ENCODE peak calls at places on chromosomes 3 and 15, in ten cellular contexts. L is GM12864, A is mammary epithelial cell, R is IMR-90, O is A549, J is brain microvascular endothelial cell, W is thyroid gland, X is GM20000, H is stomach, F is lower leg skin. Y is an unnamed sample.

GRCh38 chr3:106740116-106740515 is 637.1 kb upstream of the CCDC54 start:
- DNase-seq in L (no peak), A (no peak), R (no peak), O (no peak), J (no peak), W (no peak), X (no peak), H (no peak), F (no peak), Y (no peak)

GRCh38 chr15:40075298-40076044 is 33.2 kb downstream of the BMF start:
- DNase-seq in L (no peak), A (no peak), R (no peak), O (no peak), J (no peak), W (peak), X (no peak), H (peak), F (no peak), Y (no peak)

GRCh38 chr3:178097576-178097975 is 438.7 kb upstream of the KCNMB2 start:
- DNase-seq in L (no peak), A (peak), R (peak), O (peak), J (peak), W (no peak), X (no peak), H (no peak), F (peak), Y (no peak)

GRCh38 chr15:70045045-70045444 is 52.7 kb downstream of the TLE3 start:
- DNase-seq in L (no peak), A (peak), R (peak), O (no peak), J (no peak), W (no peak), X (no peak), H (no peak), F (no peak), Y (no peak)

GRCh38 chr3:42847731-42848130 is 27.9 kb downstream of the CYP8B1 start:
- DNase-seq in L (no peak), A (no peak), R (no peak), O (no peak), J (no peak), W (peak), X (no peak), H (no peak), F (no peak), Y (peak)

GRCh38 chr3:46934508-46935167 is 41.9 kb downstream of the CCDC12 start:
- DNase-seq in L (no peak), A (peak), R (no peak), O (peak), J (no peak), W (peak), X (no peak), H (no peak), F (no peak), Y (no peak)

GRCh38 chr3:12471228-12471627 is 13.1 kb upstream of the TSEN2 start:
- DNase-seq in L (no peak), A (peak), R (no peak), O (peak), J (no peak), W (no peak), X (no peak), H (no peak), F (no peak), Y (no peak)

GRCh38 chr3:171284308-171285075 is 175.7 kb downstream of the TNIK start:
- DNase-seq in L (peak), A (peak), R (peak), O (peak), J (peak), W (no peak), X (peak), H (no peak), F (peak), Y (no peak)

GRCh38 chr15:43932907-43933306 is 106.1 kb downstream of the WDR76 start:
- DNase-seq in L (no peak), A (no peak), R (no peak), O (no peak), J (no peak), W (no peak), X (no peak), H (no peak), F (no peak), Y (no peak)

GRCh38 chr15:37995461-37996347 is 61.3 kb downstream of the TMCO5A start:
- DNase-seq in L (peak), A (peak), R (peak), O (peak), J (peak), W (peak), X (peak), H (no peak), F (no peak), Y (no peak)

GRCh38 chr15:37979597-37979996 is 45.2 kb downstream of the TMCO5A start:
- DNase-seq in L (no peak), A (no peak), R (no peak), O (no peak), J (no peak), W (no peak), X (no peak), H (no peak), F (no peak), Y (no peak)

DNA sequence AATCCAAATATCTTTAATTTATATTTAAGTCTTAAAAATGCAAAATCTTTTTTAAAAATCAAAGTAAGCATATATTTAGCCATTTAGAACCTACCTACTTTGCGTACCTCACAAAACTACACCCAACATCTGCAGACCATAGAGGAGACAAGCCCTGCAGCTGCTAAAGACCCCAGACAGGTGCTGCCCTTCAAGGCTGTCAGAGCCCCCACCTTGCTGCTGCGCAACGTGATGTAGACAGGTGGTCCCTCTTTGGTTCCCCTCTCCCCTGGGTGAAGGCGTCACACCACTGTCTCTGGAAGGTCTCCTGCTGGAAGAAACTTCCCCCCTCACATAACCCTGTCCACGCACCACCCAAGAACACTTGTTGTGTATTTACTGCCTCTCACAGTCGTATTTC is 204.5 kb downstream of the ARRDC4 start:
- DNase-seq in L (no peak), A (no peak), R (no peak), O (no peak), J (no peak), W (no peak), X (no peak), H (no peak), F (no peak), Y (no peak)
- TF ChIP-seq CTCF in L (no peak), A (no peak), R (no peak), O (no peak), J (no peak), W (no peak), X (no peak), H (no peak), F (no peak), Y (no peak)

GRCh38 chr3:82643948-82644347 is 882.5 kb upstream of the GBE1 start:
- DNase-seq in L (no peak), A (peak), R (no peak), O (peak), J (no peak), W (no peak), X (no peak), H (no peak), F (no peak), Y (no peak)
- TF ChIP-seq CTCF in L (peak), A (peak), R (no peak), O (no peak), J (peak), W (no peak), X (no peak), H (no peak), F (no peak), Y (no peak)

GRCh38 chr3:62558549-62559112 is 185.3 kb upstream of the FEZF2 start:
- DNase-seq in L (no peak), A (no peak), R (peak), O (peak), J (peak), W (no peak), X (peak), H (no peak), F (no peak), Y (no peak)

GRCh38 chr3:62562017-62562416 is 188.7 kb upstream of the FEZF2 start:
- DNase-seq in L (no peak), A (no peak), R (peak), O (no peak), J (peak), W (no peak), X (no peak), H (no peak), F (no peak), Y (no peak)

GRCh38 chr3:62557450-62557849 is 184.1 kb upstream of the FEZF2 start:
- DNase-seq in L (no peak), A (no peak), R (no peak), O (no peak), J (no peak), W (no peak), X (no peak), H (no peak), F (no peak), Y (no peak)

GRCh38 chr3:62557983-62558382 is 184.6 kb upstream of the FEZF2 start:
- DNase-seq in L (no peak), A (no peak), R (no peak), O (no peak), J (no peak), W (no peak), X (no peak), H (no peak), F (no peak), Y (no peak)

GRCh38 chr3:62559831-62560445 is 186.6 kb upstream of the FEZF2 start:
- DNase-seq in L (no peak), A (no peak), R (peak), O (peak), J (peak), W (no peak), X (no peak), H (no peak), F (no peak), Y (no peak)
- TF ChIP-seq CTCF in L (peak), A (peak), R (peak), O (peak), J (peak), W (no peak), X (no peak), H (no peak), F (no peak), Y (peak)

GRCh38 chr15:66775127-66776105 is 73.4 kb downstream of the SMAD6 start:
- DNase-seq in L (no peak), A (no peak), R (no peak), O (no peak), J (no peak), W (peak), X (no peak), H (no peak), F (no peak), Y (no peak)

GRCh38 chr15:66777054-66777453 is 75.0 kb downstream of the SMAD6 start:
- DNase-seq in L (no peak), A (no peak), R (no peak), O (no peak), J (no peak), W (no peak), X (no peak), H (no peak), F (no peak), Y (no peak)

GRCh38 chr15:66772967-66773873 is 71.2 kb downstream of the SMAD6 start:
- DNase-seq in L (no peak), A (no peak), R (no peak), O (no peak), J (no peak), W (peak), X (no peak), H (peak), F (no peak), Y (no peak)

GRCh38 chr15:66772604-66772966 is 70.5 kb downstream of the SMAD6 start:
- DNase-seq in L (no peak), A (no peak), R (no peak), O (no peak), J (no peak), W (no peak), X (no peak), H (no peak), F (no peak), Y (no peak)

DNA sequence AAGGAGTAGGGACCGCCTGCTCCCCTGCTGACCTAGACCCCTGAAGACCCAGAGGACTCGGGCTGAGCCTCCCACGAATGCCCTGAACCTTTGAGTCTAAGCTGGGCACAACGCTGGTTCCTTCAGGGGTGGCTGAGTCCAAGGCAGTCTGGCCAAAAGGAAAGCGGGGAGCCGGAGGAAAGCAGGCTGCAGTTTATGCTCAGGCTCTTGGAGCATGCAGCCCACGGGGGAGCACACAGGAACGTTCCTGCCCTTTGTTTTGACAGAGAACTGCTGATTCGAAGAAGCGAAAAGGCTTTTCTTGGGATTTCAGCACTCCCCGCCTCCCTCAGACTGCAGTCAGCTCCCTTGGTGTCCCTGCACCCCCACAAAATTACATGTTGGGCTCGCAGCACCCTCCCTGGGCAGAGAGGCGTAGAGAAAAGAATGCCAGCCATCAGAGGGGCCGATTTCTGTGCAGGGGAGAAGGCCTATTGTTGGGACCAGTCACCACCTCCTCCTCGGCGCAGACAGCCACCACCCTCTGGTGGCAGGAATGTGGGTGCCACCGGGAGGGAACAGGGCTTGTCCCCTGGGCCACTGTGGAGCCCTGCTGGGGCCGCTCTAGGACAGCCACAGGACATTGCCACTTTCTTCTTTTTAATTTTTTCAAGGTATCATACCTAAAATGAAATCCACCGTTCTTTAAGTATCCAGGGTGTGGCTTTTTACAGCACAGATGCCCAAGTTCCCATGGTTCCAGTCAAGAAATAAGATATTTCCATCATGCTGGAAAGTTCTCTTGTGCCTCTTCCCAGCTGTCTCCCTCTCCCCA is 72.2 kb downstream of the SMAD6 start:
- DNase-seq in L (no peak), A (peak), R (peak), O (peak), J (peak), W (peak), X (peak), H (peak), F (peak), Y (peak)
- TF ChIP-seq CTCF in L (peak), A (peak), R (peak), O (peak), J (peak), W (peak), X (peak), H (peak), F (peak), Y (peak)

DNA sequence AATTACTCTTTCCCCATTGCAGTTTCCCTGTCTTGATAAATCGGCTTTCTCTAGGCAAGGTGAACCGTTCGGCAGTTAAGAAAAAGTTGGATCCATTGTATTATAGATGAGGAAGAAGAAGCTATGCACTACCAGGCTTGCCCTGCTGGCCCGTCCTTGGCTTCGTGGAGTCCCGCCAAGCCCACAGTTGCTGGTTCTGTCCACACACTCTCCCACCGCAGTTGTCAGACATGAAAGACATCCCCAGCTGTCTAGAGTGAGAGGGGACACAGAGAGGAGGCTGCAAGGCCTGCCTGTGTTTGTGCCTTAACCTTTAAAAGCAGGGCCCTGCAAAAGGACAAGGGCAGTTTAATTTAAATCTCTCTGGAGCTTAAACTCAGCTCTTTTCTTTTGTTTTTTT is 47.2 kb upstream of the PLCL2 start:
- DNase-seq in L (no peak), A (no peak), R (no peak), O (no peak), J (no peak), W (no peak), X (no peak), H (no peak), F (no peak), Y (no peak)
- TF ChIP-seq CTCF in L (no peak), A (no peak), R (no peak), O (no peak), J (no peak), W (no peak), X (no peak), H (no peak), F (no peak), Y (no peak)

DNA sequence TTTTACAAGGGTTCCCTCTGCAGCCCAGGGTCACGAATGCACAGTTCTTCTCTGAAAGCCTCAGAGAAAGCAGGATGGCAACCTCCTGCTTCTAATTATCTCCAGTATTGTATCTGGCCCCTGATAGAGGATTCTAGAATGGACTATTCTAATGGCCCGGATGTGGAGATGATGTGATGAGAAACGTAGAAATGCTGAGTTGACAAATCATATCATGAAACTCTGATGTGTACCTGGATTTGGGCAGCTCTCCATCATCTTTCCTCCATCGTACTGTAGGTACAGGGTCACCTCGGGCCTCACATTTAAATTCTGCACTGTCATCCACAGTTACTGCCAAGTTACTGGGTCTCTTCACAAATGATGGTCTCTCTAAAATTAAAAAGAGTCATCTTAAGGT is 1050.8 kb downstream of the ROBO1 start:
- DNase-seq in L (no peak), A (no peak), R (no peak), O (no peak), J (no peak), W (no peak), X (no peak), H (no peak), F (no peak), Y (no peak)
- TF ChIP-seq CTCF in L (no peak), A (no peak), R (no peak), O (no peak), J (no peak), W (no peak), X (no peak), H (no peak), F (no peak), Y (no peak)

GRCh38 chr3:127590593-127591477 is at the start of gene TPRA1:
- DNase-seq in L (peak), A (peak), R (peak), O (peak), J (peak), W (peak), X (peak), H (peak), F (peak), Y (peak)
- TF ChIP-seq CTCF in L (peak), A (no peak), R (peak), O (peak), J (peak), W (no peak), X (peak), H (no peak), F (no peak), Y (peak)

GRCh38 chr3:66854752-66855151 is 143.4 kb upstream of the KBTBD8 start:
- DNase-seq in L (no peak), A (no peak), R (no peak), O (no peak), J (no peak), W (no peak), X (no peak), H (no peak), F (no peak), Y (no peak)

GRCh38 chr3:66860771-66861170 is 137.3 kb upstream of the KBTBD8 start:
- DNase-seq in L (no peak), A (no peak), R (no peak), O (no peak), J (no peak), W (no peak), X (no peak), H (no peak), F (no peak), Y (no peak)

GRCh38 chr3:66863205-66864135 is 134.6 kb upstream of the KBTBD8 start:
- DNase-seq in L (no peak), A (no peak), R (no peak), O (no peak), J (no peak), W (no peak), X (no peak), H (no peak), F (no peak), Y (no peak)

GRCh38 chr3:66856555-66856954 is 141.6 kb upstream of the KBTBD8 start:
- DNase-seq in L (peak), A (no peak), R (no peak), O (no peak), J (no peak), W (no peak), X (peak), H (no peak), F (no peak), Y (no peak)

GRCh38 chr3:66858656-66859381 is 139.3 kb upstream of the KBTBD8 start:
- DNase-seq in L (no peak), A (no peak), R (no peak), O (no peak), J (no peak), W (no peak), X (no peak), H (no peak), F (no peak), Y (no peak)
- TF ChIP-seq CTCF in L (no peak), A (no peak), R (peak), O (no peak), J (peak), W (no peak), X (no peak), H (no peak), F (no peak), Y (peak)

GRCh38 chr3:14392231-14392630 is 10.2 kb upstream of the SLC6A6 start:
- DNase-seq in L (no peak), A (no peak), R (no peak), O (no peak), J (no peak), W (no peak), X (no peak), H (no peak), F (no peak), Y (no peak)
- TF ChIP-seq CTCF in L (no peak), A (no peak), R (no peak), O (no peak), J (peak), W (no peak), X (no peak), H (no peak), F (no peak), Y (no peak)